ENCODE peak calls at places on chromosomes 16 and 17, in four cellular contexts. One of them, this sample, is unnamed.

GRCh38 chr17:36506249-36506826 is 19.9 kb downstream of the ZNHIT3 start:
- DNase-seq in IMR-90: no peak
- DNase-seq in mesendoderm: no peak
- DNase-seq in H1: no peak
- DNase-seq in this sample: no peak

GRCh38 chr16:84928679-84929420 is 82.5 kb downstream of the ZDHHC7 start:
- DNase-seq in IMR-90: peak; percentile 39
- DNase-seq in mesendoderm: no peak
- DNase-seq in H1: no peak
- DNase-seq in this sample: no peak

GRCh38 chr16:396605-397004 is 394 bp upstream of the NME4 start:
- DNase-seq in IMR-90: peak; percentile 41
- DNase-seq in mesendoderm: peak; percentile 80
- DNase-seq in H1: no peak
- DNase-seq in this sample: peak; percentile 80

GRCh38 chr16:70689970-70690905 is 4.4 kb upstream of the MTSS2 start:
- DNase-seq in IMR-90: no peak
- DNase-seq in mesendoderm: no peak
- DNase-seq in H1: no peak
- DNase-seq in this sample: no peak

GRCh38 chr17:80724723-80725388 is 180.2 kb downstream of the RPTOR start:
- DNase-seq in IMR-90: peak; percentile 68
- DNase-seq in mesendoderm: peak; percentile 56
- DNase-seq in H1: no peak
- DNase-seq in this sample: no peak

GRCh38 chr16:85285681-85286065 is 173.4 kb upstream of the CIBAR2 start:
- DNase-seq in IMR-90: no peak
- DNase-seq in mesendoderm: no peak
- DNase-seq in H1: no peak
- DNase-seq in this sample: no peak

GRCh38 chr17:14926526-14927122 is 338.5 kb downstream of the PMP22 start:
- DNase-seq in IMR-90: peak; percentile 74
- DNase-seq in mesendoderm: peak; percentile 71
- DNase-seq in H1: peak; percentile 9
- DNase-seq in this sample: peak; percentile 60

GRCh38 chr16:65698943-65699342 is 577.1 kb upstream of the CDH11 start:
- DNase-seq in IMR-90: no peak
- DNase-seq in mesendoderm: peak; percentile 8
- DNase-seq in H1: no peak
- DNase-seq in this sample: no peak

GRCh38 chr17:40463122-40463550 is 19.9 kb downstream of the IGFBP4 start:
- DNase-seq in IMR-90: no peak
- DNase-seq in mesendoderm: no peak
- DNase-seq in H1: no peak
- DNase-seq in this sample: no peak

GRCh38 chr17:5533486-5534315 is 47.3 kb downstream of the MIS12 start:
- DNase-seq in IMR-90: no peak
- DNase-seq in mesendoderm: no peak
- DNase-seq in H1: no peak
- DNase-seq in this sample: no peak

GRCh38 chr16:76345093-76345735 is 68.0 kb downstream of the CNTNAP4 start:
- DNase-seq in IMR-90: no peak
- DNase-seq in mesendoderm: peak; percentile 59
- DNase-seq in H1: no peak
- DNase-seq in this sample: no peak

GRCh38 chr16:85396879-85397871 is 215.9 kb upstream of the GSE1 start:
- DNase-seq in IMR-90: no peak
- DNase-seq in mesendoderm: no peak
- DNase-seq in H1: no peak
- DNase-seq in this sample: peak; percentile 52

GRCh38 chr16:86151372-86151950 is 252.5 kb downstream of the IRF8 start:
- DNase-seq in IMR-90: no peak
- DNase-seq in mesendoderm: no peak
- DNase-seq in H1: no peak
- DNase-seq in this sample: no peak

GRCh38 chr17:8740486-8740885 is 4.2 kb downstream of the CCDC42 start:
- DNase-seq in IMR-90: no peak
- DNase-seq in mesendoderm: peak; percentile 74
- DNase-seq in H1: no peak
- DNase-seq in this sample: peak; percentile 89

GRCh38 chr17:82863646-82863940 is 23.8 kb upstream of the ZNF750 start:
- DNase-seq in IMR-90: no peak
- DNase-seq in mesendoderm: no peak
- DNase-seq in H1: no peak
- DNase-seq in this sample: no peak

GRCh38 chr17:14337596-14338079 is 36.8 kb downstream of the HS3ST3B1 start:
- DNase-seq in IMR-90: no peak
- DNase-seq in mesendoderm: no peak
- DNase-seq in H1: no peak
- DNase-seq in this sample: no peak

GRCh38 chr17:32631341-32632109 is 144.7 kb downstream of the CDK5R1 start:
- DNase-seq in IMR-90: no peak
- DNase-seq in mesendoderm: no peak
- DNase-seq in H1: no peak
- DNase-seq in this sample: no peak

GRCh38 chr16:56041556-56042140 is 149.6 kb upstream of the GNAO1 start:
- DNase-seq in IMR-90: no peak
- DNase-seq in mesendoderm: peak; percentile 78
- DNase-seq in H1: peak; percentile 31
- DNase-seq in this sample: peak; percentile 78

GRCh38 chr17:17824119-17824779 is 12.5 kb downstream of the SREBF1 start:
- DNase-seq in IMR-90: no peak
- DNase-seq in mesendoderm: peak; percentile 57
- DNase-seq in H1: no peak
- DNase-seq in this sample: no peak

GRCh38 chr16:70685938-70686375 is at the start of gene MTSS2:
- DNase-seq in IMR-90: peak; percentile 85
- DNase-seq in mesendoderm: peak; percentile 84
- DNase-seq in H1: no peak
- DNase-seq in this sample: peak; percentile 79

GRCh38 chr16:117381-118365 is 20.8 kb downstream of the NPRL3 start:
- DNase-seq in IMR-90: peak; percentile 20
- DNase-seq in mesendoderm: peak; percentile 74
- DNase-seq in H1: peak; percentile 58
- DNase-seq in this sample: peak; percentile 81

DNA sequence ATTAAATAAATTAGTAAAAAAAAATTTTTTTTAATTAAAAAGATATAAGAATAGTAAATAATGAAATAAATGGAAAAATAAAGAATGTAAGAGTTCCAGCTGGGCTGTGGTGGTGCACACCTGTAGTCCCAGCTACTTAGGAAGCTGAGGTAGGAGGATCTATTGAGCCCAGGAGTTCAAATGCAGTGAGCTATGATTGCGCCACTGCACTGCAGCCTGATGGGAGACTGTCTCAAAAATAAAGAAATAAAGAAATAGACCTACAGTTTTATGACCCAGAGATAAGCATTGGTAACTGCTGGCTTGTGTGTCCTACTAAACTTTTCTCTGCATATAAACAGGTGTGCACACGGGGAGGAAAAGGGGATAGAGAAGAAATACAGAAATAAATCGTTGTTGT is 7.8 kb upstream of the PDP2 start:
- DNase-seq in IMR-90: no peak
- DNase-seq in mesendoderm: no peak
- DNase-seq in H1: no peak
- DNase-seq in this sample: no peak
- H4K8ac ChIP-seq in IMR-90: peak overlapping the region; percentile 86
- H4K8ac ChIP-seq in mesendoderm: no peak overlapping the region
- H4K8ac ChIP-seq in H1: no peak overlapping the region
- H4K8ac ChIP-seq in this sample: no peak overlapping the region

GRCh38 chr17:56510554-56511342 is 82.8 kb upstream of the NOG start:
- DNase-seq in IMR-90: no peak
- DNase-seq in mesendoderm: no peak
- DNase-seq in H1: no peak
- DNase-seq in this sample: peak; percentile 56
- H4K5ac ChIP-seq in IMR-90: no peak overlapping the region
- H4K5ac ChIP-seq in mesendoderm: no peak overlapping the region
- H4K5ac ChIP-seq in H1: no peak overlapping the region
- H4K5ac ChIP-seq in this sample: no peak overlapping the region

GRCh38 chr16:28846933-28847273 is 755 bp upstream of the TUFM start:
- DNase-seq in IMR-90: peak; percentile 6
- DNase-seq in mesendoderm: no peak
- DNase-seq in H1: no peak
- DNase-seq in this sample: no peak
- H4K8ac ChIP-seq in IMR-90: peak overlapping the region; percentile 78
- H4K8ac ChIP-seq in mesendoderm: no peak overlapping the region
- H4K8ac ChIP-seq in H1: peak overlapping the region; percentile 87
- H4K8ac ChIP-seq in this sample: no peak overlapping the region

GRCh38 chr17:55219939-55220338 is 44.8 kb upstream of the HLF start:
- DNase-seq in IMR-90: no peak
- DNase-seq in mesendoderm: no peak
- DNase-seq in H1: no peak
- DNase-seq in this sample: no peak
- H4K5ac ChIP-seq in IMR-90: no peak overlapping the region
- H4K5ac ChIP-seq in mesendoderm: no peak overlapping the region
- H4K5ac ChIP-seq in H1: no peak overlapping the region
- H4K5ac ChIP-seq in this sample: no peak overlapping the region

GRCh38 chr17:76539631-76540271 is at the start of gene PRCD:
- DNase-seq in IMR-90: no peak
- DNase-seq in mesendoderm: peak; percentile 71
- DNase-seq in H1: no peak
- DNase-seq in this sample: peak; percentile 58
- H4K8ac ChIP-seq in IMR-90: peak within 1 kb of the TSS; percentile 97
- H4K8ac ChIP-seq in mesendoderm: no peak within 1 kb of the TSS
- H4K8ac ChIP-seq in H1: no peak within 1 kb of the TSS
- H4K8ac ChIP-seq in this sample: no peak within 1 kb of the TSS

DNA sequence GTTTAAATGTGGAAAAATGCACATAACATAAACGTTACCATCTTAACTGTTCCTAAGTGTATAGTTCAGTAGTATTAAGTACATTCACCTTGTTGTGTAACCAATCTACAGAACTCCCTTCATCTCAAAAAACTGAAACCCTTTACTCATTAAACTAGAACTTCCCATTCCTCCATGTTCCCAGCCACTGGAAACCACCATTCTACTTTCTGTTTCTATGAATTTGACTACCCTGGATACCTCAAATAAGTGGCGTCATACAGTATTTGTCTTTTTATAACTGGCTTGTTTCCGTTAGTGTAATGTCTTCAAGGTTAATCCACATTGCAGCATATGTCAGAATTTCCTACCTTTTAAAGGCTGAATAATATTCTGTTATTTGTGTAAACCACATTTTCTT is 38.2 kb downstream of the NF1 start:
- DNase-seq in IMR-90: no peak
- DNase-seq in mesendoderm: no peak
- DNase-seq in H1: no peak
- DNase-seq in this sample: no peak
- H4K5ac ChIP-seq in IMR-90: no peak overlapping the region
- H4K5ac ChIP-seq in mesendoderm: no peak overlapping the region
- H4K5ac ChIP-seq in H1: no peak overlapping the region
- H4K5ac ChIP-seq in this sample: no peak overlapping the region

GRCh38 chr16:31074814-31075183 is 577 bp downstream of the ZNF646 start:
- DNase-seq in IMR-90: peak; percentile 12
- DNase-seq in mesendoderm: no peak
- DNase-seq in H1: no peak
- DNase-seq in this sample: no peak

GRCh38 chr16:31072540-31073072 is 1.4 kb downstream of the ZNF668 start:
- DNase-seq in IMR-90: peak; percentile 69
- DNase-seq in mesendoderm: peak; percentile 65
- DNase-seq in H1: no peak
- DNase-seq in this sample: no peak

GRCh38 chr16:31074073-31074813 is at the start of the genes ZNF646 and ZNF668:
- DNase-seq in IMR-90: peak; percentile 100
- DNase-seq in mesendoderm: peak; percentile 100
- DNase-seq in H1: peak; percentile 97
- DNase-seq in this sample: peak; percentile 99

GRCh38 chr16:31073073-31073822 is 792 bp downstream of the ZNF668 start:
- DNase-seq in IMR-90: peak; percentile 88
- DNase-seq in mesendoderm: peak; percentile 96
- DNase-seq in H1: peak; percentile 68
- DNase-seq in this sample: peak; percentile 93

GRCh38 chr16:31073823-31074072 is 292 bp downstream of the ZNF668 start:
- DNase-seq in IMR-90: no peak
- DNase-seq in mesendoderm: no peak
- DNase-seq in H1: no peak
- DNase-seq in this sample: no peak
- H4K8ac ChIP-seq in IMR-90: peak overlapping the region; percentile 97
- H4K8ac ChIP-seq in mesendoderm: no peak overlapping the region
- H4K8ac ChIP-seq in H1: peak overlapping the region; percentile 93
- H4K8ac ChIP-seq in this sample: no peak overlapping the region

GRCh38 chr16:57969451-57970123 is 1.3 kb downstream of the CNGB1 start:
- DNase-seq in IMR-90: no peak
- DNase-seq in mesendoderm: no peak
- DNase-seq in H1: no peak
- DNase-seq in this sample: no peak
- H4K5ac ChIP-seq in IMR-90: no peak overlapping the region
- H4K5ac ChIP-seq in mesendoderm: no peak overlapping the region
- H4K5ac ChIP-seq in H1: no peak overlapping the region
- H4K5ac ChIP-seq in this sample: no peak overlapping the region

GRCh38 chr17:42458497-42459255 is at the start of gene ATP6V0A1:
- DNase-seq in IMR-90: peak; percentile 81
- DNase-seq in mesendoderm: peak; percentile 93
- DNase-seq in H1: peak; percentile 57
- DNase-seq in this sample: peak; percentile 98
- H4K8ac ChIP-seq in IMR-90: peak within 1 kb of the TSS; percentile 88
- H4K8ac ChIP-seq in mesendoderm: peak within 1 kb of the TSS; percentile 99
- H4K8ac ChIP-seq in H1: peak within 1 kb of the TSS; percentile 94
- H4K8ac ChIP-seq in this sample: no peak within 1 kb of the TSS

This sample was measured in H9.